ENCODE peak calls at places on chromosomes 3 and 15, in ten cellular contexts. One of them, this sample, is unnamed.

GRCh38 chr3:11514191-11514770 is 129.4 kb downstream of the VGLL4 start:
- DNase-seq in activated naive CD4-positive, alpha-beta T cell treated with anti-CD3 and anti-CD28 coated beads for 36 hours: no peak
- DNase-seq in stimulated activated CD8-positive, alpha-beta memory T cell treated with anti-CD3 and anti-CD28 coated beads, Interleukin-7, amount 100 ng/mL, for 48 hours: no peak
- DNase-seq in NCI-H524 treated with DMSO at 0.1 percent for 48 hours: no peak
- DNase-seq in NCI-H345: no peak
- DNase-seq in CD4-positive, alpha-beta T cell: no peak
- DNase-seq in foreskin fibroblast: peak
- DNase-seq in T-helper 9 cell: no peak
- DNase-seq in Daoy: peak
- DNase-seq in AG04450: no peak
- DNase-seq in this sample: no peak

GRCh38 chr15:66327736-66328135 is 28.7 kb downstream of the TIPIN start:
- DNase-seq in activated naive CD4-positive, alpha-beta T cell treated with anti-CD3 and anti-CD28 coated beads for 36 hours: no peak
- DNase-seq in stimulated activated CD8-positive, alpha-beta memory T cell treated with anti-CD3 and anti-CD28 coated beads, Interleukin-7, amount 100 ng/mL, for 48 hours: no peak
- DNase-seq in NCI-H524 treated with DMSO at 0.1 percent for 48 hours: no peak
- DNase-seq in NCI-H345: no peak
- DNase-seq in CD4-positive, alpha-beta T cell: no peak
- DNase-seq in foreskin fibroblast: no peak
- DNase-seq in T-helper 9 cell: no peak
- DNase-seq in Daoy: no peak
- DNase-seq in AG04450: no peak
- DNase-seq in this sample: peak

GRCh38 chr3:43378066-43378935 is 92.0 kb downstream of the SNRK start:
- DNase-seq in activated naive CD4-positive, alpha-beta T cell treated with anti-CD3 and anti-CD28 coated beads for 36 hours: peak
- DNase-seq in stimulated activated CD8-positive, alpha-beta memory T cell treated with anti-CD3 and anti-CD28 coated beads, Interleukin-7, amount 100 ng/mL, for 48 hours: no peak
- DNase-seq in NCI-H524 treated with DMSO at 0.1 percent for 48 hours: peak
- DNase-seq in NCI-H345: no peak
- DNase-seq in CD4-positive, alpha-beta T cell: peak
- DNase-seq in foreskin fibroblast: peak
- DNase-seq in T-helper 9 cell: peak
- DNase-seq in Daoy: peak
- DNase-seq in AG04450: no peak
- DNase-seq in this sample: peak

GRCh38 chr3:47042231-47042791 is 62.8 kb downstream of the NBEAL2 start:
- DNase-seq in activated naive CD4-positive, alpha-beta T cell treated with anti-CD3 and anti-CD28 coated beads for 36 hours: no peak
- DNase-seq in stimulated activated CD8-positive, alpha-beta memory T cell treated with anti-CD3 and anti-CD28 coated beads, Interleukin-7, amount 100 ng/mL, for 48 hours: no peak
- DNase-seq in NCI-H524 treated with DMSO at 0.1 percent for 48 hours: no peak
- DNase-seq in NCI-H345: no peak
- DNase-seq in CD4-positive, alpha-beta T cell: no peak
- DNase-seq in foreskin fibroblast: no peak
- DNase-seq in T-helper 9 cell: no peak
- DNase-seq in Daoy: no peak
- DNase-seq in AG04450: no peak
- DNase-seq in this sample: peak

GRCh38 chr3:46996689-46997452 is 17.4 kb downstream of the NBEAL2 start:
- DNase-seq in activated naive CD4-positive, alpha-beta T cell treated with anti-CD3 and anti-CD28 coated beads for 36 hours: no peak
- DNase-seq in stimulated activated CD8-positive, alpha-beta memory T cell treated with anti-CD3 and anti-CD28 coated beads, Interleukin-7, amount 100 ng/mL, for 48 hours: no peak
- DNase-seq in NCI-H524 treated with DMSO at 0.1 percent for 48 hours: no peak
- DNase-seq in NCI-H345: no peak
- DNase-seq in CD4-positive, alpha-beta T cell: no peak
- DNase-seq in foreskin fibroblast: no peak
- DNase-seq in T-helper 9 cell: no peak
- DNase-seq in Daoy: no peak
- DNase-seq in AG04450: no peak
- DNase-seq in this sample: no peak

GRCh38 chr3:76986876-76987513 is 52.9 kb upstream of the ROBO2 start:
- DNase-seq in activated naive CD4-positive, alpha-beta T cell treated with anti-CD3 and anti-CD28 coated beads for 36 hours: no peak
- DNase-seq in stimulated activated CD8-positive, alpha-beta memory T cell treated with anti-CD3 and anti-CD28 coated beads, Interleukin-7, amount 100 ng/mL, for 48 hours: no peak
- DNase-seq in NCI-H524 treated with DMSO at 0.1 percent for 48 hours: no peak
- DNase-seq in NCI-H345: no peak
- DNase-seq in CD4-positive, alpha-beta T cell: no peak
- DNase-seq in foreskin fibroblast: peak
- DNase-seq in T-helper 9 cell: no peak
- DNase-seq in Daoy: peak
- DNase-seq in AG04450: no peak
- DNase-seq in this sample: no peak

GRCh38 chr3:129651316-129652202 is 45.1 kb upstream of the PLXND1 start:
- DNase-seq in activated naive CD4-positive, alpha-beta T cell treated with anti-CD3 and anti-CD28 coated beads for 36 hours: no peak
- DNase-seq in stimulated activated CD8-positive, alpha-beta memory T cell treated with anti-CD3 and anti-CD28 coated beads, Interleukin-7, amount 100 ng/mL, for 48 hours: no peak
- DNase-seq in NCI-H524 treated with DMSO at 0.1 percent for 48 hours: peak
- DNase-seq in NCI-H345: no peak
- DNase-seq in CD4-positive, alpha-beta T cell: no peak
- DNase-seq in foreskin fibroblast: peak
- DNase-seq in T-helper 9 cell: no peak
- DNase-seq in Daoy: peak
- DNase-seq in AG04450: peak
- DNase-seq in this sample: no peak

GRCh38 chr3:125141596-125142417 is 70.7 kb downstream of the SLC12A8 start:
- DNase-seq in activated naive CD4-positive, alpha-beta T cell treated with anti-CD3 and anti-CD28 coated beads for 36 hours: peak
- DNase-seq in stimulated activated CD8-positive, alpha-beta memory T cell treated with anti-CD3 and anti-CD28 coated beads, Interleukin-7, amount 100 ng/mL, for 48 hours: peak
- DNase-seq in NCI-H524 treated with DMSO at 0.1 percent for 48 hours: peak
- DNase-seq in NCI-H345: no peak
- DNase-seq in CD4-positive, alpha-beta T cell: peak
- DNase-seq in foreskin fibroblast: peak
- DNase-seq in T-helper 9 cell: peak
- DNase-seq in Daoy: no peak
- DNase-seq in AG04450: no peak
- DNase-seq in this sample: no peak

GRCh38 chr3:197949191-197949766 is 711 bp upstream of the RPL35A start:
- DNase-seq in activated naive CD4-positive, alpha-beta T cell treated with anti-CD3 and anti-CD28 coated beads for 36 hours: no peak
- DNase-seq in stimulated activated CD8-positive, alpha-beta memory T cell treated with anti-CD3 and anti-CD28 coated beads, Interleukin-7, amount 100 ng/mL, for 48 hours: no peak
- DNase-seq in NCI-H524 treated with DMSO at 0.1 percent for 48 hours: no peak
- DNase-seq in NCI-H345: no peak
- DNase-seq in CD4-positive, alpha-beta T cell: no peak
- DNase-seq in foreskin fibroblast: no peak
- DNase-seq in T-helper 9 cell: no peak
- DNase-seq in Daoy: no peak
- DNase-seq in AG04450: no peak
- DNase-seq in this sample: no peak

GRCh38 chr3:72818915-72819314 is 29.3 kb downstream of the SHQ1 start:
- DNase-seq in activated naive CD4-positive, alpha-beta T cell treated with anti-CD3 and anti-CD28 coated beads for 36 hours: peak
- DNase-seq in stimulated activated CD8-positive, alpha-beta memory T cell treated with anti-CD3 and anti-CD28 coated beads, Interleukin-7, amount 100 ng/mL, for 48 hours: no peak
- DNase-seq in NCI-H524 treated with DMSO at 0.1 percent for 48 hours: no peak
- DNase-seq in NCI-H345: no peak
- DNase-seq in CD4-positive, alpha-beta T cell: no peak
- DNase-seq in foreskin fibroblast: peak
- DNase-seq in T-helper 9 cell: no peak
- DNase-seq in Daoy: no peak
- DNase-seq in AG04450: peak
- DNase-seq in this sample: no peak

GRCh38 chr15:33735637-33736247 is 232.6 kb upstream of the CHRM5 start:
- DNase-seq in activated naive CD4-positive, alpha-beta T cell treated with anti-CD3 and anti-CD28 coated beads for 36 hours: peak
- DNase-seq in stimulated activated CD8-positive, alpha-beta memory T cell treated with anti-CD3 and anti-CD28 coated beads, Interleukin-7, amount 100 ng/mL, for 48 hours: no peak
- DNase-seq in NCI-H524 treated with DMSO at 0.1 percent for 48 hours: no peak
- DNase-seq in NCI-H345: peak
- DNase-seq in CD4-positive, alpha-beta T cell: no peak
- DNase-seq in foreskin fibroblast: peak
- DNase-seq in T-helper 9 cell: no peak
- DNase-seq in Daoy: peak
- DNase-seq in AG04450: no peak
- DNase-seq in this sample: peak

GRCh38 chr3:83934208-83935150 is 1024.3 kb upstream of the CADM2 start:
- DNase-seq in activated naive CD4-positive, alpha-beta T cell treated with anti-CD3 and anti-CD28 coated beads for 36 hours: no peak
- DNase-seq in stimulated activated CD8-positive, alpha-beta memory T cell treated with anti-CD3 and anti-CD28 coated beads, Interleukin-7, amount 100 ng/mL, for 48 hours: no peak
- DNase-seq in NCI-H524 treated with DMSO at 0.1 percent for 48 hours: no peak
- DNase-seq in NCI-H345: peak
- DNase-seq in CD4-positive, alpha-beta T cell: no peak
- DNase-seq in foreskin fibroblast: peak
- DNase-seq in T-helper 9 cell: no peak
- DNase-seq in Daoy: no peak
- DNase-seq in AG04450: no peak
- DNase-seq in this sample: no peak

GRCh38 chr15:75578206-75578947 is 738 bp downstream of the PTPN9 start:
- DNase-seq in activated naive CD4-positive, alpha-beta T cell treated with anti-CD3 and anti-CD28 coated beads for 36 hours: peak
- DNase-seq in stimulated activated CD8-positive, alpha-beta memory T cell treated with anti-CD3 and anti-CD28 coated beads, Interleukin-7, amount 100 ng/mL, for 48 hours: no peak
- DNase-seq in NCI-H524 treated with DMSO at 0.1 percent for 48 hours: no peak
- DNase-seq in NCI-H345: peak
- DNase-seq in CD4-positive, alpha-beta T cell: no peak
- DNase-seq in foreskin fibroblast: peak
- DNase-seq in T-helper 9 cell: peak
- DNase-seq in Daoy: peak
- DNase-seq in AG04450: no peak
- DNase-seq in this sample: peak

GRCh38 chr3:194269610-194270145 is 81.5 kb downstream of the CPN2 start:
- DNase-seq in activated naive CD4-positive, alpha-beta T cell treated with anti-CD3 and anti-CD28 coated beads for 36 hours: peak
- DNase-seq in stimulated activated CD8-positive, alpha-beta memory T cell treated with anti-CD3 and anti-CD28 coated beads, Interleukin-7, amount 100 ng/mL, for 48 hours: no peak
- DNase-seq in NCI-H524 treated with DMSO at 0.1 percent for 48 hours: no peak
- DNase-seq in NCI-H345: no peak
- DNase-seq in CD4-positive, alpha-beta T cell: no peak
- DNase-seq in foreskin fibroblast: no peak
- DNase-seq in T-helper 9 cell: no peak
- DNase-seq in Daoy: peak
- DNase-seq in AG04450: no peak
- DNase-seq in this sample: no peak

GRCh38 chr3:127108796-127109195 is 84.1 kb upstream of the PRR23E start:
- DNase-seq in activated naive CD4-positive, alpha-beta T cell treated with anti-CD3 and anti-CD28 coated beads for 36 hours: no peak
- DNase-seq in stimulated activated CD8-positive, alpha-beta memory T cell treated with anti-CD3 and anti-CD28 coated beads, Interleukin-7, amount 100 ng/mL, for 48 hours: no peak
- DNase-seq in NCI-H524 treated with DMSO at 0.1 percent for 48 hours: no peak
- DNase-seq in NCI-H345: no peak
- DNase-seq in CD4-positive, alpha-beta T cell: no peak
- DNase-seq in foreskin fibroblast: no peak
- DNase-seq in T-helper 9 cell: no peak
- DNase-seq in Daoy: no peak
- DNase-seq in AG04450: no peak
- DNase-seq in this sample: no peak

GRCh38 chr3:176766862-176767261 is 430.4 kb downstream of the TBL1XR1 start:
- DNase-seq in activated naive CD4-positive, alpha-beta T cell treated with anti-CD3 and anti-CD28 coated beads for 36 hours: no peak
- DNase-seq in stimulated activated CD8-positive, alpha-beta memory T cell treated with anti-CD3 and anti-CD28 coated beads, Interleukin-7, amount 100 ng/mL, for 48 hours: no peak
- DNase-seq in NCI-H524 treated with DMSO at 0.1 percent for 48 hours: no peak
- DNase-seq in NCI-H345: no peak
- DNase-seq in CD4-positive, alpha-beta T cell: no peak
- DNase-seq in foreskin fibroblast: no peak
- DNase-seq in T-helper 9 cell: no peak
- DNase-seq in Daoy: peak
- DNase-seq in AG04450: no peak
- DNase-seq in this sample: no peak

GRCh38 chr3:66720508-66720907 is 219.7 kb upstream of the LRIG1 start:
- DNase-seq in activated naive CD4-positive, alpha-beta T cell treated with anti-CD3 and anti-CD28 coated beads for 36 hours: no peak
- DNase-seq in stimulated activated CD8-positive, alpha-beta memory T cell treated with anti-CD3 and anti-CD28 coated beads, Interleukin-7, amount 100 ng/mL, for 48 hours: no peak
- DNase-seq in NCI-H524 treated with DMSO at 0.1 percent for 48 hours: no peak
- DNase-seq in NCI-H345: no peak
- DNase-seq in CD4-positive, alpha-beta T cell: no peak
- DNase-seq in foreskin fibroblast: no peak
- DNase-seq in T-helper 9 cell: no peak
- DNase-seq in Daoy: no peak
- DNase-seq in AG04450: no peak
- DNase-seq in this sample: no peak

GRCh38 chr3:126531051-126531330 is 7.0 kb downstream of the CHST13 start:
- DNase-seq in activated naive CD4-positive, alpha-beta T cell treated with anti-CD3 and anti-CD28 coated beads for 36 hours: no peak
- DNase-seq in stimulated activated CD8-positive, alpha-beta memory T cell treated with anti-CD3 and anti-CD28 coated beads, Interleukin-7, amount 100 ng/mL, for 48 hours: no peak
- DNase-seq in NCI-H524 treated with DMSO at 0.1 percent for 48 hours: no peak
- DNase-seq in NCI-H345: no peak
- DNase-seq in CD4-positive, alpha-beta T cell: no peak
- DNase-seq in foreskin fibroblast: no peak
- DNase-seq in T-helper 9 cell: no peak
- DNase-seq in Daoy: no peak
- DNase-seq in AG04450: no peak
- DNase-seq in this sample: no peak

GRCh38 chr3:177753498-177754155 is 556.3 kb upstream of the TBL1XR1 start:
- DNase-seq in activated naive CD4-positive, alpha-beta T cell treated with anti-CD3 and anti-CD28 coated beads for 36 hours: no peak
- DNase-seq in stimulated activated CD8-positive, alpha-beta memory T cell treated with anti-CD3 and anti-CD28 coated beads, Interleukin-7, amount 100 ng/mL, for 48 hours: no peak
- DNase-seq in NCI-H524 treated with DMSO at 0.1 percent for 48 hours: no peak
- DNase-seq in NCI-H345: no peak
- DNase-seq in CD4-positive, alpha-beta T cell: no peak
- DNase-seq in foreskin fibroblast: peak
- DNase-seq in T-helper 9 cell: no peak
- DNase-seq in Daoy: peak
- DNase-seq in AG04450: no peak
- DNase-seq in this sample: no peak

GRCh38 chr15:67824900-67825879 is at the start of gene SKOR1:
- DNase-seq in activated naive CD4-positive, alpha-beta T cell treated with anti-CD3 and anti-CD28 coated beads for 36 hours: no peak
- DNase-seq in stimulated activated CD8-positive, alpha-beta memory T cell treated with anti-CD3 and anti-CD28 coated beads, Interleukin-7, amount 100 ng/mL, for 48 hours: no peak
- DNase-seq in NCI-H524 treated with DMSO at 0.1 percent for 48 hours: no peak
- DNase-seq in NCI-H345: no peak
- DNase-seq in CD4-positive, alpha-beta T cell: no peak
- DNase-seq in foreskin fibroblast: peak
- DNase-seq in T-helper 9 cell: no peak
- DNase-seq in Daoy: peak
- DNase-seq in AG04450: no peak
- DNase-seq in this sample: no peak

GRCh38 chr15:39786444-39787056 is 3.9 kb upstream of the FSIP1 start:
- DNase-seq in activated naive CD4-positive, alpha-beta T cell treated with anti-CD3 and anti-CD28 coated beads for 36 hours: no peak
- DNase-seq in stimulated activated CD8-positive, alpha-beta memory T cell treated with anti-CD3 and anti-CD28 coated beads, Interleukin-7, amount 100 ng/mL, for 48 hours: no peak
- DNase-seq in NCI-H524 treated with DMSO at 0.1 percent for 48 hours: peak
- DNase-seq in NCI-H345: peak
- DNase-seq in CD4-positive, alpha-beta T cell: no peak
- DNase-seq in foreskin fibroblast: peak
- DNase-seq in T-helper 9 cell: no peak
- DNase-seq in Daoy: peak
- DNase-seq in AG04450: peak
- DNase-seq in this sample: peak

GRCh38 chr3:170044795-170045244 is 7.0 kb downstream of the GPR160 start:
- DNase-seq in activated naive CD4-positive, alpha-beta T cell treated with anti-CD3 and anti-CD28 coated beads for 36 hours: no peak
- DNase-seq in stimulated activated CD8-positive, alpha-beta memory T cell treated with anti-CD3 and anti-CD28 coated beads, Interleukin-7, amount 100 ng/mL, for 48 hours: no peak
- DNase-seq in NCI-H524 treated with DMSO at 0.1 percent for 48 hours: no peak
- DNase-seq in NCI-H345: no peak
- DNase-seq in CD4-positive, alpha-beta T cell: no peak
- DNase-seq in foreskin fibroblast: no peak
- DNase-seq in T-helper 9 cell: no peak
- DNase-seq in Daoy: no peak
- DNase-seq in AG04450: no peak
- DNase-seq in this sample: no peak

This sample was measured in NCI-H82.